ENCODE peak calls at places on chromosomes 12 and 14, in six cellular contexts. E is mesendoderm, Z is neuronal stem cell, X is GM23248, W is Karpas-422, P is mammary epithelial cell. N is an unnamed sample. For H3K4me1, the result is how much of the 10 kb centered on the place peaks cover.

GRCh38 chr12:1532367-1532752 is 62.0 kb downstream of the FBXL14 start:
- DNase-seq in E (no peak), Z (no peak), X (peak), W (peak), P (no peak), N (no peak)

GRCh38 chr12:70721216-70721615 is 84.0 kb upstream of the PTPRB start:
- DNase-seq in E (no peak), Z (no peak), X (no peak), W (no peak), P (no peak), N (no peak)

GRCh38 chr12:53995311-53996187 is 4.4 kb upstream of the HOXC9 start:
- DNase-seq in E (no peak), Z (no peak), X (peak), W (no peak), P (peak), N (no peak)

GRCh38 chr12:122979908-122980191 is 631 bp upstream of the ARL6IP4 start:
- DNase-seq in E (no peak), Z (no peak), X (peak), W (peak), P (peak), N (no peak)

GRCh38 chr14:30283822-30284446 is 275.0 kb upstream of the G2E3 start:
- DNase-seq in E (peak), Z (no peak), X (peak), W (peak), P (peak), N (peak)

GRCh38 chr14:21102472-21103164 is 1.8 kb downstream of the TMEM253 start:
- DNase-seq in E (peak), Z (no peak), X (no peak), W (no peak), P (no peak), N (no peak)

GRCh38 chr12:51480978-51481377 is 56.3 kb downstream of the SLC4A8 start:
- DNase-seq in E (no peak), Z (no peak), X (no peak), W (no peak), P (no peak), N (no peak)

GRCh38 chr12:19964549-19964948 is 403.8 kb upstream of the PDE3A start:
- DNase-seq in E (no peak), Z (no peak), X (peak), W (no peak), P (no peak), N (peak)

GRCh38 chr12:131683266-131684014 is 27.4 kb upstream of the SFSWAP start:
- DNase-seq in E (no peak), Z (no peak), X (no peak), W (no peak), P (peak), N (no peak)

GRCh38 chr14:36513451-36514277 is 6.4 kb downstream of the NKX2-1 start:
- DNase-seq in E (peak), Z (no peak), X (no peak), W (no peak), P (no peak), N (no peak)

GRCh38 chr12:110279976-110280783 is 867 bp upstream of the ATP2A2 start:
- DNase-seq in E (peak), Z (peak), X (peak), W (peak), P (peak), N (peak)

GRCh38 chr14:55102141-55102547 is 26.9 kb upstream of the LGALS3 start:
- DNase-seq in E (peak), Z (no peak), X (peak), W (peak), P (peak), N (peak)

GRCh38 chr12:53103860-53104305 is 597 bp downstream of the SOAT2 start:
- DNase-seq in E (no peak), Z (no peak), X (no peak), W (no peak), P (no peak), N (no peak)

GRCh38 chr12:59182660-59183455 is 262.6 kb upstream of the LRIG3 start:
- DNase-seq in E (no peak), Z (no peak), X (peak), W (no peak), P (no peak), N (no peak)

GRCh38 chr14:106694638-106695393 is 1168.4 kb downstream of the TMEM121 start:
- DNase-seq in E (no peak), Z (no peak), X (no peak), W (no peak), P (peak), N (no peak)

GRCh38 chr14:58638231-58639205 is 756 bp downstream of the DACT1 start:
- DNase-seq in E (peak), Z (peak), X (peak), W (peak), P (peak), N (peak)

GRCh38 chr14:22095845-22096510 is 422.4 kb upstream of the OR4E1 start:
- DNase-seq in E (no peak), Z (no peak), X (no peak), W (no peak), P (no peak), N (no peak)

GRCh38 chr12:45435945-45436710 is 220.2 kb downstream of the ANO6 start:
- DNase-seq in E (no peak), Z (no peak), X (peak), W (no peak), P (peak), N (peak)

GRCh38 chr14:55340482-55340881 is 69.3 kb downstream of the FBXO34 start:
- DNase-seq in E (no peak), Z (no peak), X (no peak), W (no peak), P (no peak), N (no peak)

GRCh38 chr12:126607867-126608266 is 1542.6 kb downstream of the AACS start:
- DNase-seq in E (no peak), Z (no peak), X (no peak), W (no peak), P (no peak), N (no peak)

GRCh38 chr14:95026851-95027463 is 130.4 kb downstream of the DICER1 start:
- DNase-seq in E (no peak), Z (no peak), X (no peak), W (no peak), P (no peak), N (no peak)

GRCh38 chr12:1805441-1806081 is 14.8 kb upstream of the LRTM2 start:
- DNase-seq in E (no peak), Z (no peak), X (no peak), W (no peak), P (no peak), N (no peak)

GRCh38 chr12:27000962-27001361 is 13.2 kb downstream of the TM7SF3 start:
- DNase-seq in E (no peak), Z (no peak), X (no peak), W (no peak), P (no peak), N (no peak)

GRCh38 chr12:37672655-37673260 is 643.8 kb upstream of the ALG10B start:
- DNase-seq in E (peak), Z (no peak), X (peak), W (peak), P (peak), N (no peak)

GRCh38 chr14:23580152-23580926 is 1.7 kb upstream of the JPH4 start:
- DNase-seq in E (no peak), Z (no peak), X (no peak), W (no peak), P (no peak), N (no peak)

GRCh38 chr14:68793734-68794129 is 865 bp upstream of the ZFP36L1 start:
- DNase-seq in E (no peak), Z (no peak), X (peak), W (peak), P (no peak), N (no peak)

GRCh38 chr14:62655161-62655560 is 390.1 kb downstream of the KCNH5 start:
- DNase-seq in E (no peak), Z (peak), X (no peak), W (no peak), P (no peak), N (peak)

GRCh38 chr12:46483572-46484395 is 111.2 kb upstream of the SLC38A2 start:
- DNase-seq in E (no peak), Z (no peak), X (peak), W (no peak), P (no peak), N (no peak)

GRCh38 chr12:19856389-19856788 is 417.1 kb downstream of the AEBP2 start:
- DNase-seq in E (no peak), Z (no peak), X (peak), W (no peak), P (no peak), N (peak)

GRCh38 chr12:79514730-79515525 is 175.8 kb downstream of the PAWR start:
- DNase-seq in E (peak), Z (no peak), X (peak), W (no peak), P (no peak), N (no peak)

GRCh38 chr12:292186-292585 is 29.6 kb upstream of the SLC6A13 start:
- DNase-seq in E (no peak), Z (no peak), X (peak), W (no peak), P (peak), N (peak)

GRCh38 chr14:52012635-52013034 is 23.3 kb downstream of the RTRAF start:
- DNase-seq in E (no peak), Z (no peak), X (peak), W (no peak), P (no peak), N (no peak)

GRCh38 chr14:64801046-64801445 is 78.7 kb downstream of the SPTB start:
- DNase-seq in E (no peak), Z (no peak), X (no peak), W (no peak), P (no peak), N (no peak)

GRCh38 chr12:57093412-57094193 is 4.7 kb downstream of the NAB2 start:
- DNase-seq in E (peak), Z (peak), X (peak), W (peak), P (peak), N (peak)

GRCh38 chr14:22928237-22929103 is 706 bp downstream of the PRMT5 start:
- DNase-seq in E (no peak), Z (no peak), X (peak), W (peak), P (no peak), N (no peak)

GRCh38 chr12:132385375-132385774 is 56.0 kb upstream of the GALNT9 start:
- DNase-seq in E (no peak), Z (no peak), X (no peak), W (no peak), P (no peak), N (no peak)

GRCh38 chr14:68211421-68211820 is 391.8 kb downstream of the RAD51B start:
- DNase-seq in E (no peak), Z (no peak), X (peak), W (no peak), P (peak), N (peak)

GRCh38 chr12:3134126-3134525 is 56.9 kb downstream of the TSPAN9 start:
- DNase-seq in E (no peak), Z (no peak), X (no peak), W (no peak), P (no peak), N (no peak)

GRCh38 chr12:3132636-3133409 is 55.6 kb downstream of the TSPAN9 start:
- DNase-seq in E (peak), Z (no peak), X (peak), W (no peak), P (no peak), N (peak)

GRCh38 chr12:3133410-3133793 is 56.2 kb downstream of the TSPAN9 start:
- DNase-seq in E (no peak), Z (no peak), X (peak), W (no peak), P (no peak), N (no peak)

GRCh38 chr12:3135522-3136461 is 58.6 kb downstream of the TSPAN9 start:
- DNase-seq in E (peak), Z (peak), X (peak), W (peak), P (peak), N (peak)

GRCh38 chr12:3134526-3135135 is 57.5 kb downstream of the TSPAN9 start:
- DNase-seq in E (no peak), Z (no peak), X (no peak), W (no peak), P (no peak), N (no peak)
- H3K4me1 ChIP-seq in E (under half), Z (under half), X (under half), W (under half), P (under half), N (under half)

GRCh38 chr12:48198985-48199384 is 4.1 kb downstream of the OR10AD1 start:
- DNase-seq in E (no peak), Z (no peak), X (no peak), W (no peak), P (no peak), N (no peak)
- H3K9ac ChIP-seq in E (no peak), Z (no peak), X (peak), W (no peak), P (peak), N (peak)

GRCh38 chr12:107352347-107353081 is 259.2 kb upstream of the CRY1 start:
- DNase-seq in E (no peak), Z (no peak), X (no peak), W (no peak), P (no peak), N (no peak)

GRCh38 chr12:107349839-107350238 is 256.5 kb upstream of the CRY1 start:
- DNase-seq in E (no peak), Z (no peak), X (no peak), W (no peak), P (no peak), N (no peak)

GRCh38 chr12:107349008-107349747 is 255.8 kb upstream of the CRY1 start:
- DNase-seq in E (peak), Z (no peak), X (peak), W (no peak), P (peak), N (peak)

GRCh38 chr12:107351716-107352115 is 258.4 kb upstream of the CRY1 start:
- DNase-seq in E (no peak), Z (no peak), X (no peak), W (no peak), P (peak), N (no peak)

GRCh38 chr12:107351109-107351508 is 257.8 kb upstream of the CRY1 start:
- DNase-seq in E (peak), Z (no peak), X (no peak), W (no peak), P (no peak), N (no peak)
- H3K4me2 ChIP-seq in E (no peak), Z (no peak), X (no peak), W (no peak), P (no peak), N (no peak)

DNA sequence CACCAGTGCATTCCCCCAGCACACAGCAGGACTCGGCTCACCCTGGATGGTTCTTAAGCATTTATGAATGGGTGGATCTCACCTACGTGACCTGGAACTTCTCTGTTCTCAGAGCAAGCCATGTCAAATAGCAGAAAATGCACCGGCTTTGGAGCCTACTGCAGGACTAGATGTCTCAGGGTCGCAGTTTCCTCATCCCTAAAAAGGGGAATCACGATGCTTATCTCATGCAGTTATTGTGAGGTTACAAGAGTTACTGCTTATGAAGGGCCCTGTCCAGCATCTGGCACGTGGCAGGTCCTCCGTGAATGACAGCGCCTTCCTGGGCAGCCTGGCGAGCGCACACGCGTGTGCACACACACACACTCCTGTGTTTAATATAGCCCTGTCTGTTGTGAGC is 128.5 kb downstream of the ETV6 start:
- DNase-seq in E (no peak), Z (no peak), X (no peak), W (no peak), P (no peak), N (no peak)
- H3K4me1 ChIP-seq in E (under half), Z (under half), X (under half), W (under half), P (under half), N (under half)

DNA sequence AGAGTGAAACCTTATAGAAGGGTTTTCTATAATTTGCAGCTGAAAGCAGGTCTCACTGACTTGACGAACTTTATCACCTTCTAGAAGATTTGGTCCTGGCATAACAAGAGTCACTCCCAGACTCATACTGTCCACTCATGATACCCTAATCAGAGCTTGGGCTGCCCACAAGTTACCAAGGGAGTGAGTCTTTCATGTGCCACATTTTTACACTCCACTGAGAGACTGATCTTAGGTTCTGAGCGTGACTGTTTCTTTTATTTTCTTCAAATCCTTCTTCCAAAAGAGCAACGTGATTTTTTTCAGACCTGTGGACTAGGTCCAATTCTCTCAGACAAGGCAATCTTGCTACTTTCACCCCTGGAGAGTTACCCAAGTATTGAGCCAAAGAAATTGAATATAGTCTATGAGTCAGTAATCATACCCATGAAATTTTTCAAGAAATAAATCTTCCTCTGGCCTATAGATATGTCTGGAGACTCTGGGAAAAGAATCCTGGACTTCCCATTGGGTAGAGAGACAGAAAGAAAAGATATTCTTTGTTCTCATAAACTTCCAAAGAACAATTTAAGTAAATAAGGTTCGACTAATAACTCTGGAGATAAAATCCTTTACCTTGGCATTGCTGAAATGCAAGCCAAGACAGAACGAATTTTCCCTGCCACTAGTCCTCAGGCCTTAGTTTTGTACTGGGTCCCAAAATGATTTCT is 26.9 kb downstream of the SIX1 start:
- DNase-seq in E (no peak), Z (no peak), X (peak), W (no peak), P (no peak), N (peak)
- H3K9ac ChIP-seq in E (no peak), Z (no peak), X (no peak), W (no peak), P (no peak), N (no peak)

DNA sequence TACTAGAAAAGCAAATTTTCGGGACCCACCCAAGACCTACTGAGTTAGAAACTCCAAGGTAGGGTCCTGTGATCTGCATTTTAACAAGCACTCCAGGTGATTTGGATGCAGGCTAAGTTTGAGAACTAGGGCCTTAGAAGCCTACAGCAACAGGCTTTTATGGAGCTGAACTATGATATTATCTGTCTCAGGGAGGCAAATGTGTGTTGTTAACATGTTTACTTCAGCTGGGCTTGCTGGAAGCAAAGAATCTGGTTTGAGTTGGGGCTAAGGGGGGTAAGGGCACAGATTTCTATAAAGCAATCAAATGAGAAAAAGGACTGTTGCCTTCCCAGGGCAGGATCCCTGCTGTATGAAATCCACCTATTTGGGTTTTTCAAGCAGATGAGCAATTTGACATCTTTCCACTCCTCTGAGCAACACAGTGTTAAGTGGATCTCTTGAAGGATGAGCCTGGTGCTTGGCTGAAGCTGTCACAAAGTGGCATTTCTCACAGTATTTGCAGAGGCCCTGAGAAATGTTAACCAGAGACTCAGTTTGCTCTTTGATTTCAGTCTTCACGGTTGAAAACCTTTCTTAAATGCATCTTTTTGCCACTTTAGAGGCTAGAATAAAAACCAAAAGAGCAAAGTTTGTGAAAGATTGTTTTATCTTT is 36.2 kb upstream of the SOCS2 start:
- DNase-seq in E (no peak), Z (no peak), X (no peak), W (no peak), P (no peak), N (no peak)
- H3K4me2 ChIP-seq in E (no peak), Z (no peak), X (no peak), W (no peak), P (no peak), N (no peak)

N was measured in astrocyte.